ENCODE peak calls at places on chromosomes 11 and 22, in nine cellular contexts. One of them, this sample, is unnamed.

GRCh38 chr22:26707090-26707489 is 49.7 kb downstream of the MIAT start:
- DNase-seq in fibroblast of pulmonary artery: no peak
- DNase-seq in endodermal cell: no peak
- DNase-seq in H1: no peak
- DNase-seq in IMR-90: no peak
- DNase-seq in GM06990: no peak
- DNase-seq in lower lobe of right lung: no peak
- DNase-seq in kidney epithelial cell: no peak
- DNase-seq in MCF 10A: no peak
- DNase-seq in this sample: no peak

GRCh38 chr11:117194267-117194666 is 4.9 kb upstream of the TAGLN start:
- DNase-seq in MCF 10A: no peak
- DNase-seq in endodermal cell: no peak
- DNase-seq in fibroblast of pulmonary artery: no peak
- DNase-seq in kidney epithelial cell: no peak
- DNase-seq in GM06990: no peak
- DNase-seq in lower lobe of right lung: peak; percentile 9
- DNase-seq in IMR-90: no peak
- DNase-seq in H1: no peak
- DNase-seq in this sample: no peak

GRCh38 chr11:111730871-111731591 is 35.2 kb downstream of the PPP2R1B start:
- DNase-seq in fibroblast of pulmonary artery: no peak
- DNase-seq in lower lobe of right lung: no peak
- DNase-seq in endodermal cell: no peak
- DNase-seq in MCF 10A: peak; percentile 30
- DNase-seq in GM06990: no peak
- DNase-seq in kidney epithelial cell: no peak
- DNase-seq in IMR-90: no peak
- DNase-seq in H1: no peak
- DNase-seq in this sample: no peak

GRCh38 chr11:73956876-73957653 is 6.2 kb downstream of the DNAJB13 start:
- DNase-seq in endodermal cell: no peak
- DNase-seq in lower lobe of right lung: no peak
- DNase-seq in GM06990: no peak
- DNase-seq in kidney epithelial cell: no peak
- DNase-seq in IMR-90: no peak
- DNase-seq in H1: no peak
- DNase-seq in MCF 10A: no peak
- DNase-seq in fibroblast of pulmonary artery: no peak
- DNase-seq in this sample: no peak

GRCh38 chr11:125390949-125391348 is 105.1 kb downstream of the FEZ1 start:
- DNase-seq in lower lobe of right lung: no peak
- DNase-seq in fibroblast of pulmonary artery: peak; percentile 81
- DNase-seq in GM06990: no peak
- DNase-seq in endodermal cell: no peak
- DNase-seq in kidney epithelial cell: no peak
- DNase-seq in MCF 10A: no peak
- DNase-seq in H1: no peak
- DNase-seq in IMR-90: peak; percentile 70
- DNase-seq in this sample: no peak

GRCh38 chr22:28017558-28017820 is 98.4 kb upstream of the PITPNB start:
- DNase-seq in endodermal cell: no peak
- DNase-seq in lower lobe of right lung: no peak
- DNase-seq in MCF 10A: no peak
- DNase-seq in IMR-90: no peak
- DNase-seq in GM06990: no peak
- DNase-seq in kidney epithelial cell: no peak
- DNase-seq in fibroblast of pulmonary artery: no peak
- DNase-seq in H1: no peak
- DNase-seq in this sample: no peak

GRCh38 chr11:128841461-128842072 is 25.5 kb downstream of the KCNJ1 start:
- DNase-seq in MCF 10A: no peak
- DNase-seq in endodermal cell: no peak
- DNase-seq in fibroblast of pulmonary artery: no peak
- DNase-seq in lower lobe of right lung: no peak
- DNase-seq in IMR-90: no peak
- DNase-seq in GM06990: peak; percentile 58
- DNase-seq in kidney epithelial cell: no peak
- DNase-seq in H1: no peak
- DNase-seq in this sample: no peak

GRCh38 chr22:30004689-30005088 is 75.6 kb upstream of the HORMAD2 start:
- DNase-seq in endodermal cell: no peak
- DNase-seq in MCF 10A: no peak
- DNase-seq in H1: no peak
- DNase-seq in fibroblast of pulmonary artery: no peak
- DNase-seq in GM06990: no peak
- DNase-seq in kidney epithelial cell: no peak
- DNase-seq in IMR-90: no peak
- DNase-seq in lower lobe of right lung: no peak
- DNase-seq in this sample: no peak

GRCh38 chr22:22244337-22245250 is at the start of gene VPREB1:
- DNase-seq in MCF 10A: no peak
- DNase-seq in lower lobe of right lung: no peak
- DNase-seq in kidney epithelial cell: no peak
- DNase-seq in H1: no peak
- DNase-seq in endodermal cell: no peak
- DNase-seq in GM06990: no peak
- DNase-seq in fibroblast of pulmonary artery: no peak
- DNase-seq in IMR-90: no peak
- DNase-seq in this sample: peak; percentile 2

GRCh38 chr11:71252782-71253730 is 679 bp upstream of the SHANK2 start:
- DNase-seq in GM06990: no peak
- DNase-seq in IMR-90: peak; percentile 68
- DNase-seq in kidney epithelial cell: peak; percentile 89
- DNase-seq in endodermal cell: peak; percentile 86
- DNase-seq in H1: peak; percentile 77
- DNase-seq in fibroblast of pulmonary artery: peak; percentile 27
- DNase-seq in MCF 10A: no peak
- DNase-seq in lower lobe of right lung: peak; percentile 63
- DNase-seq in this sample: no peak

GRCh38 chr11:95821640-95822039 is 31.3 kb downstream of the CEP57 start:
- DNase-seq in lower lobe of right lung: no peak
- DNase-seq in fibroblast of pulmonary artery: peak; percentile 55
- DNase-seq in kidney epithelial cell: no peak
- DNase-seq in endodermal cell: no peak
- DNase-seq in GM06990: no peak
- DNase-seq in H1: no peak
- DNase-seq in MCF 10A: no peak
- DNase-seq in IMR-90: peak; percentile 77
- DNase-seq in this sample: no peak

GRCh38 chr11:118911113-118911879 is 14.4 kb downstream of the BCL9L start:
- DNase-seq in H1: no peak
- DNase-seq in kidney epithelial cell: no peak
- DNase-seq in GM06990: no peak
- DNase-seq in fibroblast of pulmonary artery: no peak
- DNase-seq in lower lobe of right lung: no peak
- DNase-seq in endodermal cell: peak; percentile 87
- DNase-seq in IMR-90: peak; percentile 52
- DNase-seq in MCF 10A: peak; percentile 66
- DNase-seq in this sample: no peak

GRCh38 chr11:2027710-2028109 is 30.1 kb upstream of the H19 start:
- DNase-seq in IMR-90: no peak
- DNase-seq in MCF 10A: no peak
- DNase-seq in H1: no peak
- DNase-seq in lower lobe of right lung: no peak
- DNase-seq in endodermal cell: no peak
- DNase-seq in GM06990: no peak
- DNase-seq in fibroblast of pulmonary artery: no peak
- DNase-seq in kidney epithelial cell: no peak
- DNase-seq in this sample: no peak

GRCh38 chr22:42978453-42979103 is 36.4 kb downstream of the PACSIN2 start:
- DNase-seq in IMR-90: peak; percentile 66
- DNase-seq in lower lobe of right lung: no peak
- DNase-seq in MCF 10A: peak; percentile 66
- DNase-seq in kidney epithelial cell: no peak
- DNase-seq in fibroblast of pulmonary artery: peak; percentile 92
- DNase-seq in endodermal cell: no peak
- DNase-seq in GM06990: no peak
- DNase-seq in H1: no peak
- DNase-seq in this sample: no peak

GRCh38 chr11:30583505-30584280 is 2.5 kb downstream of the MPPED2 start:
- DNase-seq in IMR-90: no peak
- DNase-seq in GM06990: no peak
- DNase-seq in MCF 10A: no peak
- DNase-seq in kidney epithelial cell: no peak
- DNase-seq in endodermal cell: peak; percentile 77
- DNase-seq in fibroblast of pulmonary artery: no peak
- DNase-seq in H1: peak; percentile 57
- DNase-seq in lower lobe of right lung: peak; percentile 37
- DNase-seq in this sample: no peak

GRCh38 chr11:30585892-30586250 is 282 bp downstream of the MPPED2 start:
- DNase-seq in endodermal cell: no peak
- DNase-seq in fibroblast of pulmonary artery: no peak
- DNase-seq in MCF 10A: no peak
- DNase-seq in lower lobe of right lung: peak; percentile 32
- DNase-seq in H1: no peak
- DNase-seq in kidney epithelial cell: no peak
- DNase-seq in GM06990: no peak
- DNase-seq in IMR-90: no peak
- DNase-seq in this sample: peak; percentile 35

GRCh38 chr11:30581646-30582045 is 4.5 kb downstream of the MPPED2 start:
- DNase-seq in endodermal cell: no peak
- DNase-seq in GM06990: no peak
- DNase-seq in kidney epithelial cell: no peak
- DNase-seq in IMR-90: no peak
- DNase-seq in fibroblast of pulmonary artery: no peak
- DNase-seq in MCF 10A: no peak
- DNase-seq in lower lobe of right lung: no peak
- DNase-seq in H1: no peak
- DNase-seq in this sample: no peak

GRCh38 chr11:30585067-30585891 is 874 bp downstream of the MPPED2 start:
- DNase-seq in kidney epithelial cell: no peak
- DNase-seq in H1: peak; percentile 75
- DNase-seq in GM06990: no peak
- DNase-seq in lower lobe of right lung: peak; percentile 42
- DNase-seq in endodermal cell: peak; percentile 81
- DNase-seq in fibroblast of pulmonary artery: no peak
- DNase-seq in IMR-90: no peak
- DNase-seq in MCF 10A: no peak
- DNase-seq in this sample: peak; percentile 53

GRCh38 chr11:30586251-30587144 is at the start of gene MPPED2:
- DNase-seq in kidney epithelial cell: no peak
- DNase-seq in H1: peak; percentile 88
- DNase-seq in MCF 10A: no peak
- DNase-seq in endodermal cell: peak; percentile 93
- DNase-seq in IMR-90: no peak
- DNase-seq in GM06990: peak; percentile 39
- DNase-seq in lower lobe of right lung: peak; percentile 47
- DNase-seq in fibroblast of pulmonary artery: no peak
- DNase-seq in this sample: peak; percentile 83
- TF ChIP-seq CTCF in kidney epithelial cell: no peak
- TF ChIP-seq CTCF in H1: peak; percentile 49
- TF ChIP-seq CTCF in MCF 10A: no peak
- TF ChIP-seq CTCF in endodermal cell: peak; percentile 85
- TF ChIP-seq CTCF in IMR-90: no peak
- TF ChIP-seq CTCF in GM06990: peak; percentile 9
- TF ChIP-seq CTCF in lower lobe of right lung: peak; percentile 35
- TF ChIP-seq CTCF in fibroblast of pulmonary artery: no peak
- TF ChIP-seq CTCF in this sample: peak; percentile 4

GRCh38 chr11:15232496-15232895 is 117.8 kb downstream of the INSC start:
- DNase-seq in H1: no peak
- DNase-seq in endodermal cell: no peak
- DNase-seq in kidney epithelial cell: no peak
- DNase-seq in IMR-90: no peak
- DNase-seq in fibroblast of pulmonary artery: no peak
- DNase-seq in lower lobe of right lung: no peak
- DNase-seq in MCF 10A: no peak
- DNase-seq in GM06990: no peak
- DNase-seq in this sample: no peak
- TF ChIP-seq CTCF in H1: no peak
- TF ChIP-seq CTCF in endodermal cell: no peak
- TF ChIP-seq CTCF in kidney epithelial cell: no peak
- TF ChIP-seq CTCF in IMR-90: no peak
- TF ChIP-seq CTCF in fibroblast of pulmonary artery: no peak
- TF ChIP-seq CTCF in lower lobe of right lung: no peak
- TF ChIP-seq CTCF in MCF 10A: no peak
- TF ChIP-seq CTCF in GM06990: no peak
- TF ChIP-seq CTCF in this sample: no peak

DNA sequence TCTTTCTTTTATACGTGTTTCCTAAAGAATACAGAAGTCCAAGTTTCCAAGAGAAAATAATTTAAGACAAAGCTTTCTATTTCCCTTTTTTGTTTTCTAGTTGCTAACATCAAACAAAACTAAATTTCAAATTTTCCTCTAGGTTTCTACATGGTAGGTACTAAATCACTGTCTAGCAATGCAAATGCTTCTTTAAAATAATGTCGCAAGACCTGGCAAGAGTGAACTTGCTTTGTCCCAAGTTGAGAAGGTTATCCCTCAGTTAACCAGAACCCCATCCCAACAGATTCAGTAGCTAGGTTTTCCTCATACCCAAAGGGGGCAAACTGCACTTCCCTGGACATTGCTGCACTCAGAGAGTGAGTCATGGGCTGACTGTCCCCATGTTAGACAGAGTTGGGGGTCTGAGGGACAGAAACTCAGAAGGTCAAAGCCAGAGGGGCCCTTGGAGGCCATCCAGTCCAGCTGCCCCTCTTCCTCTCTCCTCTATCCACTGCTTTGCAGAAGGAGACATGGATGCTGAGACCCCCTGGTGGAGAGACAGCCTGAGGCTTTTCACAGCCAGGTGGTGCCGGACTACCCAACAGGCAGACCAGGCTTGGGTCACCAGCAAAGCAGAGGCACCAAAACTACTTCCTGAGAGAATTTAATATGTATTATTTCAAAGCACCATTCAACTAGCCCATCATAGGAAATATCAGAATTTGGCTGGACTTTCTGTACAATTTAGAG is 23.1 kb downstream of the OR2AT4 start:
- DNase-seq in kidney epithelial cell: no peak
- DNase-seq in GM06990: no peak
- DNase-seq in lower lobe of right lung: no peak
- DNase-seq in IMR-90: no peak
- DNase-seq in endodermal cell: peak; percentile 65
- DNase-seq in fibroblast of pulmonary artery: no peak
- DNase-seq in MCF 10A: peak; percentile 13
- DNase-seq in H1: no peak
- DNase-seq in this sample: no peak
- TF ChIP-seq CTCF in kidney epithelial cell: peak; percentile 33
- TF ChIP-seq CTCF in GM06990: no peak
- TF ChIP-seq CTCF in lower lobe of right lung: no peak
- TF ChIP-seq CTCF in IMR-90: no peak
- TF ChIP-seq CTCF in endodermal cell: peak; percentile 66
- TF ChIP-seq CTCF in fibroblast of pulmonary artery: no peak
- TF ChIP-seq CTCF in MCF 10A: no peak
- TF ChIP-seq CTCF in H1: peak; percentile 23
- TF ChIP-seq CTCF in this sample: peak; percentile 18

GRCh38 chr22:33913188-33913587 is 7.1 kb downstream of the LARGE1 start:
- DNase-seq in H1: no peak
- DNase-seq in endodermal cell: no peak
- DNase-seq in MCF 10A: no peak
- DNase-seq in GM06990: no peak
- DNase-seq in fibroblast of pulmonary artery: no peak
- DNase-seq in lower lobe of right lung: no peak
- DNase-seq in IMR-90: no peak
- DNase-seq in kidney epithelial cell: no peak
- DNase-seq in this sample: no peak
- TF ChIP-seq CTCF in H1: no peak
- TF ChIP-seq CTCF in endodermal cell: no peak
- TF ChIP-seq CTCF in MCF 10A: no peak
- TF ChIP-seq CTCF in GM06990: no peak
- TF ChIP-seq CTCF in fibroblast of pulmonary artery: no peak
- TF ChIP-seq CTCF in lower lobe of right lung: no peak
- TF ChIP-seq CTCF in IMR-90: no peak
- TF ChIP-seq CTCF in kidney epithelial cell: no peak
- TF ChIP-seq CTCF in this sample: no peak

This sample was measured in GM20000.